ENCODE peak calls at places on chromosome 10, in four cellular contexts. One of them, this sample, is unnamed.

GRCh38 chr10:131609176-131609575 is 291.6 kb upstream of the PPP2R2D start:
- DNase-seq in GM12878: no peak
- DNase-seq in K562: no peak
- DNase-seq in HepG2: no peak
- DNase-seq in this sample: no peak

GRCh38 chr10:16792675-16793074 is 24.5 kb downstream of the RSU1 start:
- DNase-seq in K562: no peak
- DNase-seq in HepG2: no peak
- DNase-seq in GM12878: no peak
- DNase-seq in this sample: no peak

GRCh38 chr10:50637003-50637579 is 13.3 kb upstream of the SGMS1 start:
- DNase-seq in K562: no peak
- DNase-seq in GM12878: no peak
- DNase-seq in HepG2: no peak
- DNase-seq in this sample: no peak

GRCh38 chr10:54594289-54594688 is 206.7 kb downstream of the PCDH15 start:
- DNase-seq in HepG2: no peak
- DNase-seq in GM12878: no peak
- DNase-seq in K562: no peak
- DNase-seq in this sample: no peak

GRCh38 chr10:125144693-125145623 is 15.4 kb downstream of the CTBP2 start:
- DNase-seq in HepG2: no peak
- DNase-seq in GM12878: no peak
- DNase-seq in K562: peak
- DNase-seq in this sample: peak

GRCh38 chr10:3879073-3879472 is 94.1 kb upstream of the KLF6 start:
- DNase-seq in HepG2: peak
- DNase-seq in K562: no peak
- DNase-seq in GM12878: no peak
- DNase-seq in this sample: no peak

GRCh38 chr10:72186213-72186612 is 29.6 kb upstream of the ANAPC16 start:
- DNase-seq in K562: no peak
- DNase-seq in HepG2: no peak
- DNase-seq in GM12878: no peak
- DNase-seq in this sample: no peak

GRCh38 chr10:62803993-62804383 is 532 bp upstream of the ADO start:
- DNase-seq in GM12878: no peak
- DNase-seq in HepG2: no peak
- DNase-seq in K562: no peak
- DNase-seq in this sample: no peak

GRCh38 chr10:91758303-91759146 is 39.7 kb upstream of the TNKS2 start:
- DNase-seq in K562: no peak
- DNase-seq in HepG2: peak
- DNase-seq in GM12878: peak
- DNase-seq in this sample: no peak

GRCh38 chr10:93541402-93542357 is 24.8 kb upstream of the FFAR4 start:
- DNase-seq in K562: peak
- DNase-seq in GM12878: no peak
- DNase-seq in HepG2: peak
- DNase-seq in this sample: peak

GRCh38 chr10:106576534-106576933 is 588.0 kb downstream of the SORCS1 start:
- DNase-seq in K562: no peak
- DNase-seq in GM12878: no peak
- DNase-seq in HepG2: no peak
- DNase-seq in this sample: no peak

GRCh38 chr10:13340626-13341370 is 7.3 kb downstream of the SEPHS1 start:
- DNase-seq in GM12878: peak
- DNase-seq in HepG2: no peak
- DNase-seq in K562: no peak
- DNase-seq in this sample: no peak

GRCh38 chr10:73897693-73898092 is 13.2 kb upstream of the PLAU start:
- DNase-seq in GM12878: no peak
- DNase-seq in K562: no peak
- DNase-seq in HepG2: no peak
- DNase-seq in this sample: no peak

GRCh38 chr10:125134916-125135770 is 25.2 kb downstream of the CTBP2 start:
- DNase-seq in HepG2: no peak
- DNase-seq in K562: no peak
- DNase-seq in GM12878: no peak
- DNase-seq in this sample: peak

GRCh38 chr10:57741751-57742150 is 525.9 kb downstream of the IPMK start:
- DNase-seq in K562: no peak
- DNase-seq in GM12878: no peak
- DNase-seq in HepG2: no peak
- DNase-seq in this sample: no peak

GRCh38 chr10:109282510-109282909 is 640.8 kb downstream of the XPNPEP1 start:
- DNase-seq in K562: no peak
- DNase-seq in HepG2: no peak
- DNase-seq in GM12878: no peak
- DNase-seq in this sample: no peak

GRCh38 chr10:33492914-33493313 is 158.4 kb upstream of the NRP1 start:
- DNase-seq in GM12878: no peak
- DNase-seq in HepG2: no peak
- DNase-seq in K562: no peak
- DNase-seq in this sample: no peak

DNA sequence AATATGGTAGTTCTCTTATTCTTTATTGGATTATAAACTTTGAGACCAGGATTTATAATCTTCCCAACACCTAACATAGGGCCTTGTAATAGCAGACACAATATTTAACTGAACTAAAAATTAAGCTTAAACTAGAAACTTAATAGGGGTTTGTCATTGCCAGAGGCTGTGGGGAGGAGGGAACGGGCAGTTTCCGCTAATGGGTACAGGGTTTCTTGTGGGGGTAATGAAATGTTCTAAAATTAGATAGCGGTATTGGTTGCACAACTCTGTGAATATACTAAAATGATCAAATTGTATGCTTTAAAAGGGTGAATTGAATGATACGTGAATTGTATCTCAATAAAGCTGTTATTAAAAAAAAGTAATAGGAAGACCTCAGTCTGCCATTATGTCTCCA is 45.4 kb downstream of the NT5C2 start:
- DNase-seq in HepG2: no peak
- DNase-seq in K562: no peak
- DNase-seq in GM12878: no peak
- DNase-seq in this sample: no peak
- TF ChIP-seq TCF7 in HepG2: no peak
- TF ChIP-seq TCF7 in K562: no peak
- TF ChIP-seq TCF7 in GM12878: no peak
- TF ChIP-seq TCF7 in this sample: no peak

GRCh38 chr10:103648951-103649532 is 155.5 kb downstream of the NEURL1 start:
- DNase-seq in K562: no peak
- DNase-seq in GM12878: no peak
- DNase-seq in HepG2: no peak
- DNase-seq in this sample: no peak

GRCh38 chr10:103652599-103653281 is 159.2 kb downstream of the NEURL1 start:
- DNase-seq in HepG2: peak
- DNase-seq in GM12878: no peak
- DNase-seq in K562: no peak
- DNase-seq in this sample: no peak

GRCh38 chr10:103653581-103654020 is 160.1 kb downstream of the NEURL1 start:
- DNase-seq in HepG2: no peak
- DNase-seq in K562: no peak
- DNase-seq in GM12878: no peak
- DNase-seq in this sample: no peak

GRCh38 chr10:103649654-103650423 is 156.3 kb downstream of the NEURL1 start:
- DNase-seq in HepG2: no peak
- DNase-seq in K562: no peak
- DNase-seq in GM12878: no peak
- DNase-seq in this sample: peak

GRCh38 chr10:103651783-103652476 is 158.4 kb downstream of the NEURL1 start:
- DNase-seq in HepG2: peak
- DNase-seq in GM12878: no peak
- DNase-seq in K562: no peak
- DNase-seq in this sample: no peak
- TF ChIP-seq USF2 in HepG2: no peak
- TF ChIP-seq USF2 in GM12878: no peak
- TF ChIP-seq USF2 in K562: no peak
- TF ChIP-seq USF2 in this sample: no peak

GRCh38 chr10:70648427-70648826 is 23.9 kb upstream of the ADAMTS14 start:
- DNase-seq in GM12878: no peak
- DNase-seq in HepG2: peak
- DNase-seq in K562: no peak
- DNase-seq in this sample: no peak
- TF ChIP-seq TCF7 in GM12878: no peak
- TF ChIP-seq TCF7 in HepG2: no peak
- TF ChIP-seq TCF7 in K562: no peak
- TF ChIP-seq TCF7 in this sample: no peak

GRCh38 chr10:117197189-117197588 is at the start of gene KCNK18:
- DNase-seq in K562: no peak
- DNase-seq in HepG2: no peak
- DNase-seq in GM12878: no peak
- DNase-seq in this sample: no peak
- TF ChIP-seq USF2 in K562: no peak
- TF ChIP-seq USF2 in HepG2: no peak
- TF ChIP-seq USF2 in GM12878: no peak
- TF ChIP-seq USF2 in this sample: no peak

GRCh38 chr10:43355749-43356371 is 15.6 kb upstream of the FXYD4 start:
- DNase-seq in K562: no peak
- DNase-seq in HepG2: peak
- DNase-seq in GM12878: no peak
- DNase-seq in this sample: no peak
- TF ChIP-seq TCF7 in K562: no peak
- TF ChIP-seq TCF7 in HepG2: no peak
- TF ChIP-seq TCF7 in GM12878: no peak
- TF ChIP-seq TCF7 in this sample: no peak

GRCh38 chr10:97024181-97025073 is 161.3 kb downstream of the SLIT1 start:
- DNase-seq in HepG2: no peak
- DNase-seq in K562: no peak
- DNase-seq in GM12878: peak
- DNase-seq in this sample: no peak
- TF ChIP-seq USF2 in HepG2: no peak
- TF ChIP-seq USF2 in K562: no peak
- TF ChIP-seq USF2 in GM12878: no peak
- TF ChIP-seq USF2 in this sample: no peak

GRCh38 chr10:128009357-128009756 is 102.5 kb downstream of the PTPRE start:
- DNase-seq in K562: no peak
- DNase-seq in HepG2: no peak
- DNase-seq in GM12878: no peak
- DNase-seq in this sample: no peak
- TF ChIP-seq TCF7 in K562: no peak
- TF ChIP-seq TCF7 in HepG2: no peak
- TF ChIP-seq TCF7 in GM12878: no peak
- TF ChIP-seq TCF7 in this sample: no peak

DNA sequence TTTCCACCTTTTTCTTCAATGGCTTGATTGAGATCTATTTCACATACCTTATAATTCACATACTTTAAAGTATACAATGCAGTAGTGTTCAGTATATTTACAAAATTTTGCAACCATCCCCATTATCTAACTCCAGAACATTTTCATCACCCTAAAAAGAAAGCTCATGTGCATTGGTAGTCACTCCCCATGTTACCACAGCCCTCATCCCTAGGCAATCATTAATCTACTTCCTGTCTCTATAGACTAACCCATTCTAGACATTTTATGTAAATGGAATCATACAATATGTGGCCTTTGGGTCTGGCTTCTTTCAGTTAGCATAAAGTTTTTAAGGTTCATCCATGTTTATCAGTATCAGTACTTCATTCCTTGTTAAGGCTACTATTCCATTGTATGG is 214.2 kb downstream of the WDR11 start:
- DNase-seq in HepG2: peak
- DNase-seq in GM12878: no peak
- DNase-seq in K562: no peak
- DNase-seq in this sample: no peak
- TF ChIP-seq USF2 in HepG2: no peak
- TF ChIP-seq USF2 in GM12878: no peak
- TF ChIP-seq USF2 in K562: no peak
- TF ChIP-seq USF2 in this sample: no peak

DNA sequence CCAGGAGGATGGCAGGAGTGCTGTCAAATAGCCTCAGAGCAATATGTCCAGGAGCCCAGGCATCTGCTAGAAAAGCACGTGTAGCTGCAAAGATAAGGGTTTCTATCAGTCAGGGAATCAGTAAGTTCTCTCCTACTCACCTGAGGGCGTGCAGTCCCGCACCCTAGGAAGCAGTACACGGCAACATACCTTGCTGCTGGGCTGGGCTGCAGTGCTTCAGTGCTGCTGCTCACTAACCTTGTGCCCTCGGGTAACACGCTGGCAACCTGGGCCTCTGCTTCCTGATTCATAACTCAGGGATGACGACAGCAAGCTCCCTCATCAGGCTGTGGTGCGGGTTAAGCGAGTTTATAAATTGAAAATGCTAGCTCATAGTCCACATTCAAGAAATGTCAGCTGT is 29.5 kb upstream of the CCNY start:
- DNase-seq in GM12878: no peak
- DNase-seq in K562: no peak
- DNase-seq in HepG2: peak
- DNase-seq in this sample: no peak
- TF ChIP-seq TCF7 in GM12878: no peak
- TF ChIP-seq TCF7 in K562: no peak
- TF ChIP-seq TCF7 in HepG2: no peak
- TF ChIP-seq TCF7 in this sample: no peak

This sample was measured in WTC11.